ENCODE peak calls at places on chromosomes 2 and 18, in seven cellular contexts. K is fibroblast of lung; N is RKO; H is activated naive CD4-positive, alpha-beta T cell treated with anti-CD3 and anti-CD28 coated beads, Interleukin-2, amount 50 U/mL, for 72 hours; D is ELR; V is foreskin fibroblast; Y is NCI-H69. B is an unnamed sample.

GRCh38 chr18:57640236-57640635 is 18.6 kb upstream of the NARS1 start:
- DNase-seq in K (peak; percentile 30), N (no peak), H (no peak), D (no peak), V (no peak), Y (no peak), B (no peak)

GRCh38 chr18:7021994-7022840 is 95.4 kb downstream of the LAMA1 start:
- DNase-seq in K (peak; percentile 54), N (peak; percentile 79), H (no peak), D (peak; percentile 71), V (peak; percentile 52), Y (peak; percentile 96), B (no peak)

GRCh38 chr2:126571403-126571802 is 84.6 kb upstream of the GYPC start:
- DNase-seq in K (no peak), N (no peak), H (no peak), D (no peak), V (no peak), Y (no peak), B (no peak)

GRCh38 chr2:237456200-237456731 is 30.8 kb upstream of the MLPH start:
- DNase-seq in K (peak; percentile 96), N (no peak), H (no peak), D (peak; percentile 76), V (peak; percentile 87), Y (peak; percentile 82), B (no peak)

GRCh38 chr2:240995041-240995960 is 3.1 kb upstream of the SNED1 start:
- DNase-seq in K (no peak), N (no peak), H (peak; percentile 49), D (no peak), V (no peak), Y (no peak), B (no peak)

GRCh38 chr2:240325654-240326031 is 109.8 kb upstream of the GPC1 start:
- DNase-seq in K (no peak), N (no peak), H (peak; percentile 0), D (no peak), V (no peak), Y (peak; percentile 3), B (no peak)

GRCh38 chr2:224444011-224444410 is 42.1 kb upstream of the FAM124B start:
- DNase-seq in K (no peak), N (no peak), H (no peak), D (no peak), V (no peak), Y (no peak), B (no peak)

GRCh38 chr2:108635630-108636354 is 83.5 kb upstream of the RANBP2 start:
- DNase-seq in K (no peak), N (no peak), H (no peak), D (no peak), V (no peak), Y (peak; percentile 85), B (no peak)

GRCh38 chr2:123502926-123503325 is 522.2 kb upstream of the CNTNAP5 start:
- DNase-seq in K (peak; percentile 76), N (no peak), H (no peak), D (peak; percentile 62), V (peak; percentile 11), Y (no peak), B (no peak)

GRCh38 chr2:181805228-181806038 is 86.1 kb upstream of the ITPRID2 start:
- DNase-seq in K (peak; percentile 35), N (no peak), H (no peak), D (peak; percentile 27), V (peak; percentile 29), Y (no peak), B (no peak)

GRCh38 chr2:8148260-8148880 is 533.5 kb upstream of the ID2 start:
- DNase-seq in K (peak; percentile 80), N (peak; percentile 78), H (no peak), D (peak; percentile 65), V (peak; percentile 91), Y (no peak), B (no peak)

GRCh38 chr2:58448065-58448507 is 207.0 kb upstream of the FANCL start:
- DNase-seq in K (peak; percentile 73), N (peak; percentile 68), H (no peak), D (peak; percentile 86), V (peak; percentile 66), Y (peak; percentile 88), B (peak; percentile 82)

GRCh38 chr2:195304310-195304709 is 352.7 kb upstream of the SLC39A10 start:
- DNase-seq in K (peak; percentile 36), N (peak; percentile 42), H (no peak), D (peak; percentile 52), V (peak; percentile 14), Y (peak; percentile 41), B (peak; percentile 49)

GRCh38 chr2:160783481-160783880 is 289.9 kb upstream of the RBMS1 start:
- DNase-seq in K (peak; percentile 25), N (no peak), H (no peak), D (no peak), V (peak; percentile 66), Y (no peak), B (no peak)

GRCh38 chr2:37648316-37649011 is 23.0 kb downstream of the CDC42EP3 start:
- DNase-seq in K (peak; percentile 67), N (no peak), H (no peak), D (peak; percentile 36), V (peak; percentile 50), Y (peak; percentile 55), B (no peak)

GRCh38 chr18:48662021-48662661 is 123.3 kb downstream of the CTIF start:
- DNase-seq in K (peak; percentile 71), N (no peak), H (no peak), D (peak; percentile 53), V (peak; percentile 77), Y (peak; percentile 47), B (no peak)

B was measured in H1.